ENCODE peak calls at places on chromosomes 13 and 19, in nine cellular contexts. One of them, this sample, is unnamed.
A peak's percentile ranks its signal among the peaks of the same experiment; 100 is the strongest.

GRCh38 chr19:50210425-50210824 is 7.0 kb downstream of the MYH14 start:
- DNase-seq in left cardiac atrium: no peak
- DNase-seq in WTC11: no peak
- DNase-seq in testis: no peak
- DNase-seq in OCI-LY7: no peak
- DNase-seq in activated T-helper 2 cell treated with anti-CD3 and anti-CD28 coated beads, Interferon-gamma antibody, Interleukin-2, Interleukin-4, amounts not matched to agents 10 μg/mL and 5 μg/mL and 100 μg/mL, durations not matched to agents 14 hours and 24 hours and 36 hours: no peak
- DNase-seq in AG20443: no peak
- DNase-seq in putamen: no peak
- DNase-seq in A172: no peak
- DNase-seq in this sample: no peak

GRCh38 chr13:98549006-98549727 is 27.7 kb downstream of the STK24 start:
- DNase-seq in testis: no peak
- DNase-seq in activated T-helper 2 cell treated with anti-CD3 and anti-CD28 coated beads, Interferon-gamma antibody, Interleukin-2, Interleukin-4, amounts not matched to agents 10 μg/mL and 5 μg/mL and 100 μg/mL, durations not matched to agents 14 hours and 24 hours and 36 hours: no peak
- DNase-seq in WTC11: no peak
- DNase-seq in putamen: no peak
- DNase-seq in A172: peak; percentile 24
- DNase-seq in OCI-LY7: no peak
- DNase-seq in left cardiac atrium: no peak
- DNase-seq in AG20443: peak; percentile 78
- DNase-seq in this sample: no peak

GRCh38 chr13:32105653-32106313 is 74.2 kb downstream of the FRY start:
- DNase-seq in AG20443: no peak
- DNase-seq in OCI-LY7: no peak
- DNase-seq in putamen: no peak
- DNase-seq in A172: no peak
- DNase-seq in left cardiac atrium: no peak
- DNase-seq in WTC11: no peak
- DNase-seq in activated T-helper 2 cell treated with anti-CD3 and anti-CD28 coated beads, Interferon-gamma antibody, Interleukin-2, Interleukin-4, amounts not matched to agents 10 μg/mL and 5 μg/mL and 100 μg/mL, durations not matched to agents 14 hours and 24 hours and 36 hours: no peak
- DNase-seq in testis: no peak
- DNase-seq in this sample: no peak

GRCh38 chr19:45295873-45296272 is 26.8 kb downstream of the CKM start:
- DNase-seq in AG20443: no peak
- DNase-seq in testis: no peak
- DNase-seq in WTC11: no peak
- DNase-seq in putamen: no peak
- DNase-seq in OCI-LY7: no peak
- DNase-seq in A172: no peak
- DNase-seq in left cardiac atrium: no peak
- DNase-seq in activated T-helper 2 cell treated with anti-CD3 and anti-CD28 coated beads, Interferon-gamma antibody, Interleukin-2, Interleukin-4, amounts not matched to agents 10 μg/mL and 5 μg/mL and 100 μg/mL, durations not matched to agents 14 hours and 24 hours and 36 hours: no peak
- DNase-seq in this sample: no peak

GRCh38 chr19:10808937-10809655 is 26.9 kb downstream of the TMED1 start:
- DNase-seq in left cardiac atrium: no peak
- DNase-seq in A172: peak; percentile 79
- DNase-seq in activated T-helper 2 cell treated with anti-CD3 and anti-CD28 coated beads, Interferon-gamma antibody, Interleukin-2, Interleukin-4, amounts not matched to agents 10 μg/mL and 5 μg/mL and 100 μg/mL, durations not matched to agents 14 hours and 24 hours and 36 hours: peak; percentile 24
- DNase-seq in AG20443: peak; percentile 34
- DNase-seq in WTC11: no peak
- DNase-seq in OCI-LY7: no peak
- DNase-seq in putamen: no peak
- DNase-seq in testis: no peak
- DNase-seq in this sample: peak; percentile 31

GRCh38 chr13:26529441-26529840 is 28.0 kb upstream of the WASF3 start:
- DNase-seq in testis: peak; percentile 37
- DNase-seq in AG20443: peak; percentile 79
- DNase-seq in left cardiac atrium: peak; percentile 52
- DNase-seq in activated T-helper 2 cell treated with anti-CD3 and anti-CD28 coated beads, Interferon-gamma antibody, Interleukin-2, Interleukin-4, amounts not matched to agents 10 μg/mL and 5 μg/mL and 100 μg/mL, durations not matched to agents 14 hours and 24 hours and 36 hours: no peak
- DNase-seq in A172: peak; percentile 48
- DNase-seq in OCI-LY7: peak; percentile 24
- DNase-seq in WTC11: peak; percentile 77
- DNase-seq in putamen: peak; percentile 7
- DNase-seq in this sample: no peak

GRCh38 chr13:114132419-114133121 is at the start of gene RASA3:
- DNase-seq in testis: peak; percentile 68
- DNase-seq in WTC11: peak; percentile 83
- DNase-seq in activated T-helper 2 cell treated with anti-CD3 and anti-CD28 coated beads, Interferon-gamma antibody, Interleukin-2, Interleukin-4, amounts not matched to agents 10 μg/mL and 5 μg/mL and 100 μg/mL, durations not matched to agents 14 hours and 24 hours and 36 hours: peak; percentile 55
- DNase-seq in AG20443: peak; percentile 97
- DNase-seq in putamen: peak; percentile 76
- DNase-seq in left cardiac atrium: peak; percentile 87
- DNase-seq in OCI-LY7: peak; percentile 60
- DNase-seq in A172: peak; percentile 57
- DNase-seq in this sample: peak; percentile 53

GRCh38 chr19:41341669-41342490 is 11.8 kb downstream of the TGFB1 start:
- DNase-seq in activated T-helper 2 cell treated with anti-CD3 and anti-CD28 coated beads, Interferon-gamma antibody, Interleukin-2, Interleukin-4, amounts not matched to agents 10 μg/mL and 5 μg/mL and 100 μg/mL, durations not matched to agents 14 hours and 24 hours and 36 hours: no peak
- DNase-seq in putamen: no peak
- DNase-seq in left cardiac atrium: no peak
- DNase-seq in AG20443: no peak
- DNase-seq in WTC11: peak; percentile 56
- DNase-seq in A172: no peak
- DNase-seq in testis: no peak
- DNase-seq in OCI-LY7: no peak
- DNase-seq in this sample: no peak

GRCh38 chr19:3801412-3802096 is 15.4 kb upstream of the MATK start:
- DNase-seq in putamen: peak; percentile 48
- DNase-seq in left cardiac atrium: peak; percentile 53
- DNase-seq in activated T-helper 2 cell treated with anti-CD3 and anti-CD28 coated beads, Interferon-gamma antibody, Interleukin-2, Interleukin-4, amounts not matched to agents 10 μg/mL and 5 μg/mL and 100 μg/mL, durations not matched to agents 14 hours and 24 hours and 36 hours: peak; percentile 64
- DNase-seq in WTC11: peak; percentile 74
- DNase-seq in testis: peak; percentile 36
- DNase-seq in OCI-LY7: no peak
- DNase-seq in A172: no peak
- DNase-seq in AG20443: peak; percentile 64
- DNase-seq in this sample: peak; percentile 37

GRCh38 chr19:18760440-18761383 is 30.4 kb downstream of the COMP start:
- DNase-seq in testis: no peak
- DNase-seq in WTC11: no peak
- DNase-seq in putamen: no peak
- DNase-seq in activated T-helper 2 cell treated with anti-CD3 and anti-CD28 coated beads, Interferon-gamma antibody, Interleukin-2, Interleukin-4, amounts not matched to agents 10 μg/mL and 5 μg/mL and 100 μg/mL, durations not matched to agents 14 hours and 24 hours and 36 hours: no peak
- DNase-seq in AG20443: no peak
- DNase-seq in A172: no peak
- DNase-seq in left cardiac atrium: no peak
- DNase-seq in OCI-LY7: no peak
- DNase-seq in this sample: no peak

GRCh38 chr19:41299755-41300089 is 10.2 kb upstream of the CCDC97 start:
- DNase-seq in WTC11: no peak
- DNase-seq in putamen: no peak
- DNase-seq in A172: no peak
- DNase-seq in testis: no peak
- DNase-seq in activated T-helper 2 cell treated with anti-CD3 and anti-CD28 coated beads, Interferon-gamma antibody, Interleukin-2, Interleukin-4, amounts not matched to agents 10 μg/mL and 5 μg/mL and 100 μg/mL, durations not matched to agents 14 hours and 24 hours and 36 hours: no peak
- DNase-seq in AG20443: peak; percentile 49
- DNase-seq in OCI-LY7: no peak
- DNase-seq in left cardiac atrium: peak; percentile 85
- DNase-seq in this sample: no peak

GRCh38 chr13:73254827-73255226 is 196.0 kb downstream of the KLF5 start:
- DNase-seq in left cardiac atrium: no peak
- DNase-seq in A172: no peak
- DNase-seq in WTC11: no peak
- DNase-seq in OCI-LY7: no peak
- DNase-seq in putamen: no peak
- DNase-seq in activated T-helper 2 cell treated with anti-CD3 and anti-CD28 coated beads, Interferon-gamma antibody, Interleukin-2, Interleukin-4, amounts not matched to agents 10 μg/mL and 5 μg/mL and 100 μg/mL, durations not matched to agents 14 hours and 24 hours and 36 hours: no peak
- DNase-seq in AG20443: no peak
- DNase-seq in testis: no peak
- DNase-seq in this sample: no peak

GRCh38 chr13:102983496-102983895 is 82.7 kb downstream of the SLC10A2 start:
- DNase-seq in left cardiac atrium: no peak
- DNase-seq in WTC11: no peak
- DNase-seq in testis: no peak
- DNase-seq in AG20443: peak; percentile 17
- DNase-seq in OCI-LY7: no peak
- DNase-seq in A172: no peak
- DNase-seq in activated T-helper 2 cell treated with anti-CD3 and anti-CD28 coated beads, Interferon-gamma antibody, Interleukin-2, Interleukin-4, amounts not matched to agents 10 μg/mL and 5 μg/mL and 100 μg/mL, durations not matched to agents 14 hours and 24 hours and 36 hours: no peak
- DNase-seq in putamen: no peak
- DNase-seq in this sample: no peak

GRCh38 chr13:101654916-101655315 is 202.4 kb downstream of the ITGBL1 start:
- DNase-seq in left cardiac atrium: no peak
- DNase-seq in activated T-helper 2 cell treated with anti-CD3 and anti-CD28 coated beads, Interferon-gamma antibody, Interleukin-2, Interleukin-4, amounts not matched to agents 10 μg/mL and 5 μg/mL and 100 μg/mL, durations not matched to agents 14 hours and 24 hours and 36 hours: no peak
- DNase-seq in OCI-LY7: no peak
- DNase-seq in WTC11: no peak
- DNase-seq in A172: peak; percentile 50
- DNase-seq in AG20443: no peak
- DNase-seq in testis: no peak
- DNase-seq in putamen: no peak
- DNase-seq in this sample: no peak

GRCh38 chr13:50357586-50358118 is 342.4 kb downstream of the KCNRG start:
- DNase-seq in OCI-LY7: no peak
- DNase-seq in testis: peak; percentile 41
- DNase-seq in activated T-helper 2 cell treated with anti-CD3 and anti-CD28 coated beads, Interferon-gamma antibody, Interleukin-2, Interleukin-4, amounts not matched to agents 10 μg/mL and 5 μg/mL and 100 μg/mL, durations not matched to agents 14 hours and 24 hours and 36 hours: no peak
- DNase-seq in A172: peak; percentile 84
- DNase-seq in putamen: peak; percentile 18
- DNase-seq in AG20443: peak; percentile 82
- DNase-seq in WTC11: no peak
- DNase-seq in left cardiac atrium: peak; percentile 34
- DNase-seq in this sample: no peak

GRCh38 chr13:77386880-77387606 is 60.1 kb upstream of the MYCBP2 start:
- DNase-seq in testis: no peak
- DNase-seq in WTC11: no peak
- DNase-seq in AG20443: peak; percentile 78
- DNase-seq in OCI-LY7: no peak
- DNase-seq in left cardiac atrium: peak; percentile 26
- DNase-seq in A172: peak; percentile 36
- DNase-seq in activated T-helper 2 cell treated with anti-CD3 and anti-CD28 coated beads, Interferon-gamma antibody, Interleukin-2, Interleukin-4, amounts not matched to agents 10 μg/mL and 5 μg/mL and 100 μg/mL, durations not matched to agents 14 hours and 24 hours and 36 hours: no peak
- DNase-seq in putamen: no peak
- DNase-seq in this sample: no peak

GRCh38 chr13:73938375-73939070 is 195.7 kb downstream of the KLF12 start:
- DNase-seq in activated T-helper 2 cell treated with anti-CD3 and anti-CD28 coated beads, Interferon-gamma antibody, Interleukin-2, Interleukin-4, amounts not matched to agents 10 μg/mL and 5 μg/mL and 100 μg/mL, durations not matched to agents 14 hours and 24 hours and 36 hours: no peak
- DNase-seq in putamen: no peak
- DNase-seq in OCI-LY7: no peak
- DNase-seq in left cardiac atrium: no peak
- DNase-seq in WTC11: no peak
- DNase-seq in AG20443: peak; percentile 67
- DNase-seq in A172: peak; percentile 72
- DNase-seq in testis: no peak
- DNase-seq in this sample: no peak

GRCh38 chr13:49246850-49247721 is 639 bp upstream of the CDADC1 start:
- DNase-seq in activated T-helper 2 cell treated with anti-CD3 and anti-CD28 coated beads, Interferon-gamma antibody, Interleukin-2, Interleukin-4, amounts not matched to agents 10 μg/mL and 5 μg/mL and 100 μg/mL, durations not matched to agents 14 hours and 24 hours and 36 hours: no peak
- DNase-seq in putamen: no peak
- DNase-seq in AG20443: no peak
- DNase-seq in testis: no peak
- DNase-seq in left cardiac atrium: no peak
- DNase-seq in OCI-LY7: no peak
- DNase-seq in WTC11: no peak
- DNase-seq in A172: no peak
- DNase-seq in this sample: no peak

This sample was measured in activated effector memory CD4-positive, alpha-beta T cell treated with Interleukin-2 at 50 U/mL for 16 hours.